ENCODE peak calls at places on chromosomes 4 and X, in eight cellular contexts. L is HFF-Myc, W is foreskin keratinocyte, N is neural crest cell, A is WTC11, P is heart right ventricle, I is fibroblast of the aortic adventitia, Z is spleen. H is an unnamed sample.

GRCh38 chr4:87543835-87544461 is 14.8 kb upstream of the SPARCL1 start:
- DNase-seq in L (no peak), W (no peak), N (no peak), A (peak), P (no peak), I (peak), Z (no peak), H (peak)

GRCh38 chr4:152870605-152871004 is 65.5 kb upstream of the FHDC1 start:
- DNase-seq in L (no peak), W (no peak), N (no peak), A (no peak), P (no peak), I (no peak), Z (no peak), H (no peak)

GRCh38 chrX:102959471-102959870 is 22.4 kb downstream of the RAB40AL start:
- DNase-seq in L (no peak), W (no peak), N (no peak), A (no peak), P (no peak), I (peak), Z (no peak), H (peak)

GRCh38 chrX:129980540-129981206 is 1.8 kb upstream of the BCORL1 start:
- DNase-seq in L (no peak), W (no peak), N (peak), A (peak), P (peak), I (no peak), Z (peak), H (no peak)

GRCh38 chrX:42678133-42678532 is 99.8 kb downstream of the PPP1R2C start:
- DNase-seq in L (no peak), W (no peak), N (no peak), A (no peak), P (no peak), I (peak), Z (no peak), H (peak)

GRCh38 chr4:17545374-17546140 is 30.6 kb downstream of the CLRN2 start:
- DNase-seq in L (no peak), W (no peak), N (no peak), A (no peak), P (no peak), I (no peak), Z (no peak), H (no peak)

GRCh38 chrX:53547668-53548067 is 113.5 kb upstream of the HSD17B10 start:
- DNase-seq in L (no peak), W (no peak), N (no peak), A (no peak), P (no peak), I (no peak), Z (no peak), H (no peak)

GRCh38 chr4:73883306-73883705 is 14.1 kb downstream of the CXCL1 start:
- DNase-seq in L (no peak), W (no peak), N (no peak), A (no peak), P (no peak), I (peak), Z (no peak), H (peak)

GRCh38 chr4:43008793-43009192 is 116.3 kb downstream of the GRXCR1 start:
- DNase-seq in L (no peak), W (no peak), N (no peak), A (no peak), P (no peak), I (no peak), Z (no peak), H (no peak)

GRCh38 chrX:73851014-73852009 is 288.3 kb downstream of the CHIC1 start:
- DNase-seq in L (no peak), W (no peak), N (no peak), A (no peak), P (no peak), I (peak), Z (peak), H (peak)

GRCh38 chrX:37652053-37652452 is 33.5 kb upstream of the XK start:
- DNase-seq in L (no peak), W (no peak), N (no peak), A (peak), P (no peak), I (no peak), Z (no peak), H (no peak)

GRCh38 chrX:35499071-35499862 is 298.9 kb upstream of the MAGEB16 start:
- DNase-seq in L (no peak), W (no peak), N (no peak), A (no peak), P (no peak), I (no peak), Z (no peak), H (no peak)

GRCh38 chrX:150587585-150588503 is 19.4 kb downstream of the MTM1 start:
- DNase-seq in L (no peak), W (no peak), N (no peak), A (peak), P (no peak), I (peak), Z (no peak), H (peak)

DNA sequence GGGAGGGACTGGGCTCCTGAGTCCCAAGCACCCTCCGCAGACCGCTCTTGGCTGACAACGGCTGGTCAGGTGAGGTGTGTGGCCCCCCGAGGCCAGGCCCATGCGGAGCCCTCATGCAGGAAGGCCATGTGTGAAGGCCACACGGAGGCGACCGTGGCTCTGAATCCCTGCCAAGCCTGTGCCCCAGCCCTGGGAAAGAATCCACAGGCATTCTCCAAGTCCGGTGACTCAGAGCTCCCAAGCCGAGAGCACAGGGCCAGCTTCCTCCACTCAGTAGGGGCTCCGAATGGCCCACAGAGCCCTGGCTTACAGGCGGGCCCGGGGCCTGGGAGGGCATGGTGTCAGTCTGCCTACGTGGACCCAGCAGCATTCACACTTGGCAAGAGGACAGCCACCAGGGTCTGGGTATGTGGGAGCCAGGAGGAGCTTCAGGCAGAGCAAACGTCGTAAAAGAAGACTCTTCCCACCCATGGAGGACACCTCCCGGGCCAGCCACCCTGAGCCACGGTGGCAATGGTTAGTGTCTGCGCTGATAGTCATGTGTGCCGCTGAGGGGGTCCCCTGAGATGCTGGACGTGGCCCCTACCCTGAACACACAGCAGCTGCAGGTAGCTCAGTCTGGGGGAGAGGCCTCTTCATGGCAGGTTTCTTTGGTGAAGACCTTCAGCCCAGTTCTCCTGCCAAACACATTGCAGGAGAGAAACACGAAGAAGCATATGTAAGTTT is 105.7 kb downstream of the PSAPL1 start:
- DNase-seq in L (peak), W (no peak), N (no peak), A (no peak), P (peak), I (peak), Z (no peak), H (peak)
- TF ChIP-seq CTCF in L (no peak), W (no peak), N (no peak), A (no peak), P (no peak), I (no peak), Z (no peak), H (no peak)

GRCh38 chrX:30141966-30142365 is 73.4 kb upstream of the MAGEB2 start:
- DNase-seq in L (no peak), W (no peak), N (no peak), A (peak), P (no peak), I (peak), Z (no peak), H (peak)
- TF ChIP-seq CTCF in L (no peak), W (peak), N (peak), A (no peak), P (peak), I (peak), Z (no peak), H (peak)

GRCh38 chr4:120873554-120873953 is 49.0 kb downstream of the PRDM5 start:
- DNase-seq in L (no peak), W (no peak), N (no peak), A (no peak), P (no peak), I (peak), Z (no peak), H (no peak)
- TF ChIP-seq CTCF in L (peak), W (peak), N (peak), A (no peak), P (no peak), I (peak), Z (no peak), H (peak)

DNA sequence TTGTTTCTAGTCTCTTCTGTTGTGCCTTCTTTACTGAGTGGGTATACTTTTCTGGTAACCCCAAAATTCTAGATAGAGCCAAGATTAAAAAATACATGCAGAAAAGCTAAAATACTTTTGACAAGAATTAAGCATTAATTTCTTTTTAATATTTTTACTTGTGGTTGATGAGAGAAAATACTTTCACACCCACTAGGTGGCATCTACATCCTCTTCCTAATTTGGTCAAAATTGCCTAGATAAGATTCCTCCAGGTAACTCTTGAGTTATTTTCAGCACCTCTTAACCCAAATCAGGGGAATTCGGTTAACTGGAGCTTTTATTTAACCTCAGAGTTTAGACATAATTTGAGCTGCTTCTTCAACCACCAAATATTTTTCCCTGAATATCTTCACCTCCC is 28.4 kb upstream of the COX7B2 start:
- DNase-seq in L (no peak), W (no peak), N (no peak), A (no peak), P (no peak), I (peak), Z (no peak), H (peak)
- TF ChIP-seq CTCF in L (no peak), W (peak), N (peak), A (no peak), P (no peak), I (peak), Z (no peak), H (peak)

H was measured in fibroblast of mammary gland.